ENCODE peak calls at places on chromosomes 11 and 22, in five cellular contexts. O, M, C, E and X are unnamed samples.

GRCh38 chr11:16217631-16218030 is 138.7 kb downstream of the SOX6 start:
- DNase-seq in O (no peak), M (no peak), C (no peak), E (no peak), X (no peak)

GRCh38 chr22:45007247-45007945 is 2.4 kb downstream of the PHF21B start:
- DNase-seq in O (peak), M (peak), C (peak), E (peak), X (no peak)

GRCh38 chr11:57668467-57668890 is 565 bp downstream of the ZDHHC5 start:
- DNase-seq in O (no peak), M (peak), C (no peak), E (no peak), X (no peak)

GRCh38 chr11:22337571-22338464 is at the start of gene SLC17A6:
- DNase-seq in O (peak), M (peak), C (peak), E (peak), X (no peak)

GRCh38 chr11:122393209-122393850 is 262.2 kb upstream of the UBASH3B start:
- DNase-seq in O (no peak), M (no peak), C (no peak), E (peak), X (no peak)

GRCh38 chr11:72652871-72653615 is 21.2 kb downstream of the PDE2A start:
- DNase-seq in O (no peak), M (no peak), C (no peak), E (no peak), X (no peak)

GRCh38 chr22:24434472-24435322 is 7.3 kb downstream of the ADORA2A start:
- DNase-seq in O (no peak), M (no peak), C (no peak), E (peak), X (no peak)

GRCh38 chr11:8068605-8069221 is 12.3 kb upstream of the TUB start:
- DNase-seq in O (no peak), M (peak), C (peak), E (peak), X (no peak)

GRCh38 chr11:122032317-122032716 is 83.7 kb downstream of the BLID start:
- DNase-seq in O (no peak), M (no peak), C (no peak), E (no peak), X (no peak)

GRCh38 chr22:18023509-18024275 is 669 bp downstream of the MICAL3 start:
- DNase-seq in O (peak), M (peak), C (peak), E (peak), X (peak)

GRCh38 chr11:115462004-115462541 is 42.1 kb downstream of the CADM1 start:
- DNase-seq in O (no peak), M (no peak), C (peak), E (no peak), X (no peak)

GRCh38 chr22:44431256-44431655 is 66.8 kb downstream of the RTL6 start:
- DNase-seq in O (no peak), M (no peak), C (no peak), E (no peak), X (no peak)

GRCh38 chr22:44137415-44137814 is 43.3 kb upstream of the PARVG start:
- DNase-seq in O (no peak), M (no peak), C (no peak), E (no peak), X (no peak)

GRCh38 chr11:120622189-120622912 is 110.8 kb downstream of the GRIK4 start:
- DNase-seq in O (no peak), M (no peak), C (peak), E (no peak), X (no peak)

GRCh38 chr22:29479417-29480261 is at the start of gene NEFH:
- DNase-seq in O (no peak), M (no peak), C (no peak), E (no peak), X (no peak)

GRCh38 chr11:68455485-68455884 is 5.1 kb upstream of the PPP6R3 start:
- DNase-seq in O (no peak), M (no peak), C (no peak), E (no peak), X (no peak)

GRCh38 chr22:47173535-47174021 is 411.1 kb downstream of the TBC1D22A start:
- DNase-seq in O (no peak), M (no peak), C (no peak), E (no peak), X (no peak)

GRCh38 chr22:35307372-35307771 is 7.7 kb downstream of the TOM1 start:
- DNase-seq in O (no peak), M (no peak), C (no peak), E (no peak), X (no peak)

GRCh38 chr11:65771589-65772112 is 9.1 kb downstream of the AP5B1 start:
- DNase-seq in O (no peak), M (no peak), C (no peak), E (no peak), X (no peak)

GRCh38 chr11:119006696-119007095 is 8.8 kb downstream of the CENATAC start:
- DNase-seq in O (no peak), M (no peak), C (no peak), E (no peak), X (no peak)

GRCh38 chr22:42174062-42174461 is 43.5 kb upstream of the CYP2D6 start:
- DNase-seq in O (no peak), M (no peak), C (no peak), E (peak), X (no peak)

GRCh38 chr11:116788534-116788933 is 711 bp upstream of the ZPR1 start:
- DNase-seq in O (no peak), M (no peak), C (no peak), E (no peak), X (no peak)

GRCh38 chr22:20128902-20129746 is 2.5 kb upstream of the ZDHHC8 start:
- DNase-seq in O (peak), M (peak), C (peak), E (peak), X (no peak)

GRCh38 chr11:9619004-9619403 is 44.9 kb upstream of the SWAP70 start:
- DNase-seq in O (no peak), M (no peak), C (no peak), E (no peak), X (no peak)

GRCh38 chr11:111097191-111097590 is 148.3 kb upstream of the POU2AF2 start:
- DNase-seq in O (no peak), M (peak), C (no peak), E (peak), X (peak)

GRCh38 chr11:128763224-128763623 is 69.4 kb downstream of the FLI1 start:
- DNase-seq in O (no peak), M (no peak), C (no peak), E (peak), X (no peak)

GRCh38 chr22:46028069-46028991 is 51.4 kb upstream of the WNT7B start:
- DNase-seq in O (no peak), M (no peak), C (no peak), E (no peak), X (no peak)

GRCh38 chr11:95485115-95485900 is 254.3 kb upstream of the SESN3 start:
- DNase-seq in O (no peak), M (no peak), C (no peak), E (peak), X (no peak)

GRCh38 chr22:36055376-36056310 is 27.0 kb upstream of the RBFOX2 start:
- DNase-seq in O (no peak), M (no peak), C (no peak), E (peak), X (no peak)

GRCh38 chr11:72308226-72309073 is 64.5 kb upstream of the PHOX2A start:
- DNase-seq in O (no peak), M (peak), C (peak), E (peak), X (no peak)